ENCODE peak calls at places on chromosomes 12 and 14, in five cellular contexts. F is lower leg skin, D is vagina, P is upper lobe of left lung, Y is IMR-90. J is an unnamed sample.

GRCh38 chr14:91063119-91063518 is 2.7 kb upstream of the RPS6KA5 start:
- DNase-seq in Y (no peak), F (no peak), D (no peak), P (no peak), J (no peak)

GRCh38 chr12:44703311-44703910 is 172.7 kb downstream of the NELL2 start:
- DNase-seq in Y (no peak), P (no peak), F (no peak), D (no peak), J (no peak)

GRCh38 chr14:106436310-106436905 is 910.0 kb downstream of the TMEM121 start:
- DNase-seq in Y (no peak), F (no peak), P (peak), D (no peak), J (no peak)

GRCh38 chr12:103858953-103859601 is 18.0 kb upstream of the NT5DC3 start:
- DNase-seq in Y (peak), D (no peak), F (peak), P (peak), J (no peak)

GRCh38 chr12:50665170-50665569 is 98.7 kb upstream of the ATF1 start:
- DNase-seq in F (no peak), Y (no peak), D (no peak), P (no peak), J (no peak)

GRCh38 chr12:85740190-85740589 is 96.0 kb downstream of the RASSF9 start:
- DNase-seq in Y (no peak), D (no peak), F (no peak), P (no peak), J (no peak)

GRCh38 chr14:49881296-49882006 is 11.4 kb upstream of the ARF6 start:
- DNase-seq in Y (no peak), F (no peak), D (no peak), P (no peak), J (no peak)

GRCh38 chr12:53725824-53726223 is 1.4 kb downstream of the CALCOCO1 start:
- DNase-seq in F (no peak), P (peak), Y (peak), D (no peak), J (no peak)

GRCh38 chr14:88023658-88024187 is 18.8 kb downstream of the GPR65 start:
- DNase-seq in P (no peak), D (no peak), Y (no peak), F (no peak), J (no peak)

GRCh38 chr12:79531547-79531946 is 159.2 kb downstream of the PAWR start:
- DNase-seq in P (no peak), D (no peak), Y (peak), F (no peak), J (no peak)

GRCh38 chr12:50621435-50622304 is 116.9 kb downstream of the DIP2B start:
- DNase-seq in Y (no peak), F (no peak), D (no peak), P (no peak), J (no peak)

GRCh38 chr12:125461831-125462230 is 396.6 kb downstream of the AACS start:
- DNase-seq in D (no peak), Y (no peak), F (no peak), P (no peak), J (no peak)

GRCh38 chr12:105774037-105774436 is 364.7 kb downstream of the NUAK1 start:
- DNase-seq in P (no peak), F (no peak), D (no peak), Y (no peak), J (no peak)

GRCh38 chr12:80445083-80445482 is 1.0 kb downstream of the PTPRQ start:
- DNase-seq in P (no peak), Y (peak), D (no peak), F (no peak), J (no peak)

GRCh38 chr12:89825591-89826449 is 117.2 kb upstream of the ATP2B1 start:
- DNase-seq in D (no peak), F (no peak), P (no peak), Y (peak), J (no peak)

GRCh38 chr14:103090481-103091020 is 4.0 kb upstream of the EXOC3L4 start:
- DNase-seq in Y (no peak), F (no peak), P (no peak), D (no peak), J (no peak)

GRCh38 chr12:95066091-95066855 is 7.1 kb downstream of the NR2C1 start:
- DNase-seq in Y (no peak), D (no peak), P (no peak), F (no peak), J (no peak)

GRCh38 chr12:108643941-108644742 is 10.4 kb upstream of the SELPLG start:
- DNase-seq in P (peak), D (no peak), Y (no peak), F (peak), J (no peak)

GRCh38 chr12:96108321-96108720 is 72.9 kb upstream of the LTA4H start:
- DNase-seq in D (no peak), Y (no peak), P (peak), F (peak), J (no peak)

GRCh38 chr12:15752780-15753179 is 36.4 kb downstream of the EPS8 start:
- DNase-seq in F (no peak), P (no peak), D (no peak), Y (peak), J (no peak)

GRCh38 chr14:50798048-50798421 is 32.9 kb downstream of the NIN start:
- DNase-seq in D (no peak), P (no peak), F (no peak), Y (no peak), J (no peak)

GRCh38 chr12:40692617-40693502 is 621 bp downstream of the CNTN1 start:
- DNase-seq in P (peak), D (no peak), Y (no peak), F (peak), J (no peak)

GRCh38 chr12:50934981-50935807 is 17.1 kb upstream of the HIGD1C start:
- DNase-seq in F (no peak), D (no peak), P (no peak), Y (peak), J (no peak)

GRCh38 chr12:20024194-20024593 is 344.1 kb upstream of the PDE3A start:
- DNase-seq in F (no peak), D (no peak), Y (no peak), P (no peak), J (no peak)

GRCh38 chr14:37623971-37624370 is 28.5 kb downstream of the TTC6 start:
- DNase-seq in Y (no peak), F (no peak), P (no peak), D (no peak), J (no peak)

GRCh38 chr14:35406811-35407630 is 2.5 kb upstream of the NFKBIA start:
- DNase-seq in Y (peak), F (no peak), D (no peak), P (no peak), J (no peak)

GRCh38 chr12:55847033-55847432 is 4.3 kb upstream of the MMP19 start:
- DNase-seq in F (peak), D (no peak), P (peak), Y (peak), J (no peak)

GRCh38 chr12:18747960-18748359 is 10.0 kb downstream of the CAPZA3 start:
- DNase-seq in Y (peak), F (no peak), D (no peak), P (no peak), J (no peak)

DNA sequence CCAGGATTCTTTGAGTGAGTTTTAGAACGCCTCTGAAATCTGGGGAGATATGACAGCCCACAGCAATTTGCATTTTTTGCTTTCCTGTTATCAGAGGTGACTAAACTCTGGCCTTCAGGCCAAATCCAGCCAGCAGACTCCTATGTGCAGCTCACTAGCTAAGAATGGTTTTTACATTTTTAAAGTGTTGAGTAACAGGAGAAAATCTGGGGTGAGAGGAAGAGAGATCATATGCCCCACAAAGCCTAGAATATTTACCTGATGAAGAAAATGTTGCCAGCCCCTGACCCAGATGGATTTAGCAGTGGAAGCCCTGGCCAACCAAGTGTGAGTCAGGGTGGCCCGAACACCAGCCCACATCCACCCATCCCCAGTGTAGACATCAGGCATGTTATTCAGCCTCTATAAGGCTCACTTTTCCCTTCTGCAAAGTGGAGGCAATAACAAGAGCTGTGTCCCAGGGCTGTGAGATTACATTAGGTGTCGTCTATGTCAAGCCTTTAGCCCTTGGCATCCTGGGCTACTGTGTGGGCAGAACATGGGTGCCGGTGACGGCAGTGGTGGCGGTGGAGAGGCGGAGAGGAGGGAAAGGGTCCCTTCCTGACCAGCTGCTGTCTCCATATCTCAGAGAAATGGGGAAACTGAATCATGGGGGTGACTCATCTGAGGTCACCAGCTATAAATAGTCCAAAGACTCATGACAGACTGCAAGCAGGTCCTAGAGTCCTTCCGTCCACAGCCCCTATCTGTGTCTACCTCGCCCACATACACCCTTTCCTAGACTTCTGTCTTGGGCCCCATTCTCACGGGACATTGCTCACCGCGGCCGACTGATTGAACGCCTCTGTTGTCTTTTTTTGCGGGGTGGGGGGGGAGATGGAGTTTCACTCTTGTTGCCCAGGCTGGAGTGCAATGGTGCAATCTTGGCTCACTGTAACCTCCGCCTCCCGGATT is 32.6 kb upstream of the CD9 start:
- DNase-seq in F (no peak), P (peak), Y (peak), D (no peak), J (no peak)
- TF ChIP-seq POLR2A in F (no peak), P (peak), Y (peak), D (peak), J (no peak)

GRCh38 chr14:95174184-95174804 is 17.0 kb upstream of the DICER1 start:
- DNase-seq in Y (peak), P (no peak), F (no peak), D (no peak), J (no peak)
- TF ChIP-seq CTCF in Y (no peak), P (no peak), F (no peak), D (no peak), J (peak)

DNA sequence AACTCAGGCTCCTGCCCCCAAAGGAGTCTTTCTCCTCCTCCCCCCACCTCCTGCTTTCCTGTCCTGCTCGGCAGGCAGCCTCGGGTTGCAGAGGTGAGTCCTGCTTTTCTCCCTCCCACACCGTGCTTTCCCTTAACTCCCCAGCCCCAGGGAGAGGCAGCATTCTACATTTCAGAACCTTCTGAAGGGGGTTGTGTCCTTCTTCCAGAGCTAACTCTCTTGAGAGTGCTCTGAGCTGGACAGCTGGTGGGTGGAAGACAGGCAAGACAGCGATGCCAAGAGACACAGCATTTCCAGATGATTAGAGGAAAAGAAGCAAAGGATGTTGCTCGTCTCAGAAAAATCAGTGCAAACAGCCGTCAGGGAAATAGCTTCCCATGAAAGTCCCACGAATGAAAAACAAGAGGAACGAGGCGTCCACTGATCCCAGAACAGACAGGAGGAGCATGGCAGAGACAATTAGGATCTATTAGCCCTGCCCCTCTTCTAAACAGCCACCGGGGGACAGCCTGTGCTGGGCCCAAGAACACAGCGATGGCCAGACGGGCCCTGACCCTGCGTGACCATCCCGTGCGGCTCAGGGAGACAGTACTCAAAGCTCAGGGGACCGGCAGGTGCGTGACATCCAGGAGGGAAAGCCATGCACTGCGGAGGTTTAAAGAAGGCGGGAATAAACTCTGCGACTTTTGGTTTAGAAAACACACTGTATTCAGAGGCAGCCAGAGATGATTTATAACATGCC is 216.5 kb upstream of the RTL1 start:
- DNase-seq in F (peak), Y (peak), D (peak), P (peak), J (no peak)
- H3K4me3 ChIP-seq in F (no peak), Y (no peak), D (no peak), P (no peak), J (no peak)

GRCh38 chr14:85532981-85533820 is 3.3 kb downstream of the FLRT2 start:
- DNase-seq in P (no peak), Y (peak), D (no peak), F (peak), J (no peak)
- TF ChIP-seq POLR2A in P (no peak), Y (peak), D (peak), F (no peak), J (peak)